ENCODE peak calls at places on chromosomes 2 and 18, in nine cellular contexts. U is fibroblast of the conjunctiva; W is naive thymus-derived CD8-positive, alpha-beta T cell; J is sciatic nerve; V is SK-N-SH; D is naive thymus-derived CD4-positive, alpha-beta T cell; K is Daoy; O is right cardiac atrium; M is bronchial epithelial cell. T is an unnamed sample.

GRCh38 chr2:10137053-10137843 is 14.7 kb downstream of the RRM2 start:
- DNase-seq in U (no peak), W (no peak), J (no peak), V (no peak), D (no peak), K (peak; percentile 54), O (no peak), M (peak; percentile 87), T (peak; percentile 84)

GRCh38 chr2:109497447-109497846 is 116.3 kb downstream of the SEPTIN10 start:
- DNase-seq in U (no peak), W (no peak), J (no peak), V (no peak), D (no peak), K (peak; percentile 58), O (no peak), M (no peak), T (no peak)

GRCh38 chr18:47531759-47532158 is 280.3 kb upstream of the SKOR2 start:
- DNase-seq in U (no peak), W (no peak), J (no peak), V (peak; percentile 76), D (no peak), K (peak; percentile 15), O (no peak), M (no peak), T (no peak)

GRCh38 chr2:212929116-212929515 is 222.3 kb downstream of the IKZF2 start:
- DNase-seq in U (no peak), W (no peak), J (no peak), V (no peak), D (no peak), K (no peak), O (no peak), M (peak; percentile 93), T (peak; percentile 75)

GRCh38 chr2:112175958-112176573 is 37.9 kb downstream of the FBLN7 start:
- DNase-seq in U (no peak), W (no peak), J (no peak), V (no peak), D (no peak), K (no peak), O (no peak), M (no peak), T (no peak)

GRCh38 chr2:128278979-128279378 is 39.7 kb downstream of the HS6ST1 start:
- DNase-seq in U (no peak), W (no peak), J (peak; percentile 46), V (no peak), D (no peak), K (no peak), O (peak; percentile 10), M (no peak), T (no peak)

GRCh38 chr2:216632321-216632951 is 784 bp upstream of the IGFBP2 start:
- DNase-seq in U (no peak), W (no peak), J (no peak), V (no peak), D (no peak), K (no peak), O (no peak), M (no peak), T (no peak)

GRCh38 chr18:51753365-51754057 is 556.0 kb upstream of the MEX3C start:
- DNase-seq in U (no peak), W (no peak), J (no peak), V (no peak), D (no peak), K (no peak), O (no peak), M (no peak), T (no peak)

GRCh38 chr2:223576873-223577272 is 25.3 kb downstream of the SCG2 start:
- DNase-seq in U (peak; percentile 90), W (no peak), J (no peak), V (no peak), D (no peak), K (peak; percentile 90), O (peak; percentile 17), M (peak; percentile 56), T (peak; percentile 19)

GRCh38 chr2:41736105-41736567 is 311.7 kb upstream of the PKDCC start:
- DNase-seq in U (no peak), W (no peak), J (no peak), V (no peak), D (no peak), K (peak; percentile 26), O (no peak), M (peak; percentile 67), T (peak; percentile 22)

GRCh38 chr2:170013802-170014551 is 164.0 kb upstream of the MYO3B start:
- DNase-seq in U (no peak), W (no peak), J (no peak), V (peak; percentile 68), D (no peak), K (no peak), O (no peak), M (no peak), T (no peak)

GRCh38 chr2:190277234-190278112 is 42.2 kb downstream of the HIBCH start:
- DNase-seq in U (peak; percentile 28), W (no peak), J (no peak), V (peak; percentile 6), D (peak; percentile 7), K (peak; percentile 16), O (no peak), M (peak; percentile 57), T (peak; percentile 48)

GRCh38 chr2:105576440-105577241 is 168.1 kb upstream of the NCK2 start:
- DNase-seq in U (peak; percentile 23), W (no peak), J (no peak), V (peak; percentile 47), D (peak; percentile 47), K (peak; percentile 51), O (no peak), M (peak; percentile 73), T (peak; percentile 77)

GRCh38 chr2:233029321-233029720 is 3.2 kb upstream of the NEU2 start:
- DNase-seq in U (no peak), W (no peak), J (no peak), V (no peak), D (no peak), K (peak; percentile 41), O (no peak), M (no peak), T (no peak)

GRCh38 chr2:235727186-235727585 is 233.3 kb downstream of the AGAP1 start:
- DNase-seq in U (no peak), W (no peak), J (no peak), V (no peak), D (no peak), K (no peak), O (no peak), M (no peak), T (no peak)

GRCh38 chr2:67776276-67776675 is 286.5 kb downstream of the C1D start:
- DNase-seq in U (no peak), W (no peak), J (no peak), V (no peak), D (no peak), K (no peak), O (no peak), M (no peak), T (no peak)

T was measured in mammary epithelial cell.